ENCODE peak calls at places on chromosomes 11 and 22, in nine cellular contexts. C, E, Y, X, B, I, N, G and O are unnamed samples.
A peak's percentile ranks its signal among the peaks of the same experiment; 100 is the strongest.

GRCh38 chr11:10298342-10298741 is 4.3 kb upstream of the SBF2 start:
- DNase-seq in C (no peak), E (peak; percentile 89), Y (no peak), X (no peak), B (peak; percentile 49), I (peak; percentile 84), N (peak; percentile 98), G (peak; percentile 84), O (no peak)

GRCh38 chr11:47443028-47443700 is 5.8 kb downstream of the RAPSN start:
- DNase-seq in C (no peak), E (no peak), Y (peak; percentile 59), X (no peak), B (no peak), I (no peak), N (no peak), G (no peak), O (no peak)

GRCh38 chr22:36910461-36910860 is 3.0 kb upstream of the CSF2RB start:
- DNase-seq in C (no peak), E (peak; percentile 21), Y (no peak), X (no peak), B (no peak), I (peak; percentile 57), N (no peak), G (no peak), O (no peak)

GRCh38 chr11:85955531-85955930 is 100.3 kb downstream of the CCDC83 start:
- DNase-seq in C (no peak), E (peak; percentile 83), Y (no peak), X (no peak), B (no peak), I (no peak), N (no peak), G (no peak), O (no peak)

GRCh38 chr22:49433717-49434611 is 393.7 kb downstream of the BRD1 start:
- DNase-seq in C (no peak), E (no peak), Y (no peak), X (no peak), B (no peak), I (peak; percentile 58), N (no peak), G (no peak), O (no peak)

GRCh38 chr22:42769574-42770447 is 49.1 kb upstream of the A4GALT start:
- DNase-seq in C (no peak), E (peak; percentile 86), Y (no peak), X (no peak), B (no peak), I (no peak), N (no peak), G (peak; percentile 88), O (no peak)

GRCh38 chr11:58576792-58577440 is 1.3 kb upstream of the LPXN start:
- DNase-seq in C (no peak), E (peak; percentile 50), Y (no peak), X (no peak), B (no peak), I (peak; percentile 44), N (no peak), G (no peak), O (no peak)

GRCh38 chr22:17941501-17942406 is 82.6 kb downstream of the MICAL3 start:
- DNase-seq in C (no peak), E (no peak), Y (no peak), X (no peak), B (no peak), I (no peak), N (no peak), G (no peak), O (no peak)

GRCh38 chr22:22180738-22181514 is 63.7 kb upstream of the VPREB1 start:
- DNase-seq in C (no peak), E (no peak), Y (no peak), X (no peak), B (no peak), I (no peak), N (no peak), G (no peak), O (no peak)